ENCODE peak calls at places on chromosomes 1 and 21, in eight cellular contexts. P, W, U, C, M, V, F and D are unnamed samples.

GRCh38 chr1:211939876-211940468 is 95.4 kb downstream of the INTS7 start:
- DNase-seq in P (peak), W (no peak), U (peak), C (peak), M (peak), V (no peak), F (no peak), D (no peak)

GRCh38 chr1:23526329-23527041 is 4.5 kb downstream of the E2F2 start:
- DNase-seq in P (no peak), W (no peak), U (no peak), C (no peak), M (no peak), V (no peak), F (no peak), D (no peak)

GRCh38 chr1:8871539-8871935 is 6.9 kb downstream of the ENO1 start:
- DNase-seq in P (no peak), W (no peak), U (no peak), C (no peak), M (no peak), V (no peak), F (no peak), D (no peak)

GRCh38 chr1:43056981-43057391 is 98.3 kb upstream of the SLC2A1 start:
- DNase-seq in P (no peak), W (no peak), U (no peak), C (no peak), M (peak), V (no peak), F (no peak), D (no peak)

GRCh38 chr21:15152591-15152990 is 87.8 kb upstream of the NRIP1 start:
- DNase-seq in P (no peak), W (no peak), U (no peak), C (no peak), M (no peak), V (no peak), F (no peak), D (no peak)

GRCh38 chr21:33025471-33026298 is at the start of gene OLIG2:
- DNase-seq in P (peak), W (no peak), U (no peak), C (no peak), M (no peak), V (peak), F (no peak), D (peak)

GRCh38 chr1:3164671-3165070 is 95.7 kb downstream of the PRDM16 start:
- DNase-seq in P (no peak), W (no peak), U (no peak), C (no peak), M (no peak), V (no peak), F (no peak), D (no peak)

GRCh38 chr1:196464545-196464944 is 143.7 kb downstream of the KCNT2 start:
- DNase-seq in P (no peak), W (no peak), U (no peak), C (no peak), M (no peak), V (no peak), F (no peak), D (no peak)

GRCh38 chr1:40067023-40067422 is 26.5 kb downstream of the CAP1 start:
- DNase-seq in P (no peak), W (no peak), U (no peak), C (no peak), M (peak), V (no peak), F (no peak), D (no peak)

GRCh38 chr1:202781180-202781579 is 27.0 kb downstream of the KDM5B start:
- DNase-seq in P (no peak), W (no peak), U (no peak), C (no peak), M (no peak), V (no peak), F (no peak), D (no peak)

GRCh38 chr1:24154215-24154614 is 11.3 kb upstream of the IL22RA1 start:
- DNase-seq in P (no peak), W (no peak), U (no peak), C (no peak), M (no peak), V (no peak), F (no peak), D (no peak)

GRCh38 chr1:87368907-87369306 is 40.2 kb downstream of the LMO4 start:
- DNase-seq in P (no peak), W (no peak), U (no peak), C (no peak), M (no peak), V (no peak), F (no peak), D (no peak)

GRCh38 chr21:41446571-41446970 is 20.5 kb downstream of the MX1 start:
- DNase-seq in P (no peak), W (no peak), U (no peak), C (no peak), M (no peak), V (no peak), F (no peak), D (no peak)

GRCh38 chr21:39004776-39005605 is 178.3 kb downstream of the PSMG1 start:
- DNase-seq in P (peak), W (no peak), U (no peak), C (no peak), M (no peak), V (no peak), F (peak), D (no peak)

GRCh38 chr21:46080171-46081021 is 17.5 kb upstream of the COL6A2 start:
- DNase-seq in P (no peak), W (no peak), U (no peak), C (no peak), M (no peak), V (no peak), F (no peak), D (no peak)

GRCh38 chr1:188169971-188170370 is 1341.2 kb downstream of the PLA2G4A start:
- DNase-seq in P (no peak), W (no peak), U (no peak), C (no peak), M (no peak), V (no peak), F (no peak), D (no peak)

GRCh38 chr21:42534361-42534900 is 20.8 kb downstream of the SLC37A1 start:
- DNase-seq in P (no peak), W (no peak), U (no peak), C (no peak), M (no peak), V (no peak), F (no peak), D (no peak)

GRCh38 chr1:151905070-151905442 is 4.3 kb downstream of the THEM4 start:
- DNase-seq in P (peak), W (peak), U (no peak), C (no peak), M (no peak), V (no peak), F (no peak), D (no peak)

GRCh38 chr1:188715566-188715965 is 1762.1 kb downstream of the BRINP3 start:
- DNase-seq in P (no peak), W (no peak), U (no peak), C (no peak), M (no peak), V (no peak), F (peak), D (no peak)

GRCh38 chr1:183210678-183211077 is 24.6 kb downstream of the LAMC2 start:
- DNase-seq in P (no peak), W (no peak), U (no peak), C (no peak), M (no peak), V (no peak), F (no peak), D (no peak)